ENCODE peak calls at places on chromosomes 11 and 22, in six cellular contexts. U is naive thymus-derived CD8-positive, alpha-beta T cell; G is posterior vena cava; S is Peyer's patch; H is EL; W is pancreas. Y is an unnamed sample.

GRCh38 chr11:116467809-116468208 is 305.0 kb downstream of the BUD13 start:
- DNase-seq in G (no peak), S (no peak), U (no peak), H (no peak), W (no peak), Y (no peak)

GRCh38 chr22:36773935-36774334 is 2.0 kb downstream of the IFT27 start:
- DNase-seq in U (no peak), S (no peak), W (no peak), H (peak), G (no peak), Y (peak)

GRCh38 chr22:25781801-25782200 is 39.8 kb downstream of the MYO18B start:
- DNase-seq in G (no peak), S (no peak), W (no peak), U (no peak), H (no peak), Y (no peak)

GRCh38 chr11:22491826-22492225 is 133.8 kb downstream of the FANCF start:
- DNase-seq in W (peak), U (no peak), S (no peak), H (no peak), G (peak), Y (no peak)

GRCh38 chr22:22995166-22995565 is 75.2 kb upstream of the GNAZ start:
- DNase-seq in S (no peak), G (no peak), U (no peak), H (no peak), W (no peak), Y (no peak)

GRCh38 chr11:57792060-57792541 is 30.5 kb downstream of the CTNND1 start:
- DNase-seq in W (no peak), U (peak), G (peak), S (peak), H (no peak), Y (no peak)

GRCh38 chr11:26234451-26234850 is 97.5 kb upstream of the ANO3 start:
- DNase-seq in S (no peak), U (no peak), W (no peak), H (peak), G (no peak), Y (peak)

GRCh38 chr22:19121631-19122142 is 525 bp downstream of the DGCR2 start:
- DNase-seq in H (peak), S (peak), G (no peak), U (peak), W (peak), Y (no peak)

GRCh38 chr11:81010631-81011030 is 1569.8 kb upstream of the TENM4 start:
- DNase-seq in S (no peak), U (no peak), H (no peak), G (no peak), W (no peak), Y (no peak)

GRCh38 chr11:31768744-31769143 is 42.4 kb downstream of the PAX6 start:
- DNase-seq in U (no peak), W (no peak), S (no peak), H (no peak), G (no peak), Y (no peak)

GRCh38 chr11:105856954-105857353 is 165.1 kb downstream of the MSANTD4 start:
- DNase-seq in H (no peak), U (no peak), W (no peak), G (no peak), S (no peak), Y (no peak)

GRCh38 chr11:83037877-83038276 is 33.8 kb downstream of the RAB30 start:
- DNase-seq in S (no peak), G (no peak), H (peak), U (no peak), W (no peak), Y (no peak)